ENCODE peak calls at places on chromosomes 3 and 15, in nine cellular contexts. One of them, this sample, is unnamed.

GRCh38 chr3:138047596-138048195 is 37.7 kb downstream of the CLDN18 start:
- DNase-seq in astrocyte: no peak
- DNase-seq in RWPE2: no peak
- DNase-seq in thoracic aorta: no peak
- DNase-seq in PC-3: no peak
- DNase-seq in fibroblast of pulmonary artery: no peak
- DNase-seq in skeletal muscle cell: no peak
- DNase-seq in lung: no peak
- DNase-seq in astrocyte of the spinal cord: no peak
- DNase-seq in this sample: no peak

GRCh38 chr3:196737655-196738054 is 2.0 kb upstream of the PAK2 start:
- DNase-seq in astrocyte: no peak
- DNase-seq in RWPE2: no peak
- DNase-seq in thoracic aorta: no peak
- DNase-seq in PC-3: no peak
- DNase-seq in fibroblast of pulmonary artery: no peak
- DNase-seq in skeletal muscle cell: no peak
- DNase-seq in lung: no peak
- DNase-seq in astrocyte of the spinal cord: no peak
- DNase-seq in this sample: no peak

GRCh38 chr3:69647710-69648109 is 91.6 kb upstream of the MITF start:
- DNase-seq in astrocyte: peak
- DNase-seq in RWPE2: no peak
- DNase-seq in thoracic aorta: no peak
- DNase-seq in PC-3: peak
- DNase-seq in fibroblast of pulmonary artery: peak
- DNase-seq in skeletal muscle cell: no peak
- DNase-seq in lung: no peak
- DNase-seq in astrocyte of the spinal cord: no peak
- DNase-seq in this sample: no peak

GRCh38 chr3:15964605-15965061 is 166.9 kb upstream of the ANKRD28 start:
- DNase-seq in astrocyte: peak
- DNase-seq in RWPE2: no peak
- DNase-seq in thoracic aorta: no peak
- DNase-seq in PC-3: peak
- DNase-seq in fibroblast of pulmonary artery: peak
- DNase-seq in skeletal muscle cell: no peak
- DNase-seq in lung: no peak
- DNase-seq in astrocyte of the spinal cord: peak
- DNase-seq in this sample: no peak

GRCh38 chr3:108099679-108100428 is 9.0 kb upstream of the CD47 start:
- DNase-seq in astrocyte: no peak
- DNase-seq in RWPE2: no peak
- DNase-seq in thoracic aorta: no peak
- DNase-seq in PC-3: no peak
- DNase-seq in fibroblast of pulmonary artery: no peak
- DNase-seq in skeletal muscle cell: no peak
- DNase-seq in lung: peak
- DNase-seq in astrocyte of the spinal cord: no peak
- DNase-seq in this sample: no peak

GRCh38 chr3:168424059-168424765 is 328.5 kb upstream of the GOLIM4 start:
- DNase-seq in astrocyte: peak
- DNase-seq in RWPE2: no peak
- DNase-seq in thoracic aorta: no peak
- DNase-seq in PC-3: peak
- DNase-seq in fibroblast of pulmonary artery: peak
- DNase-seq in skeletal muscle cell: no peak
- DNase-seq in lung: no peak
- DNase-seq in astrocyte of the spinal cord: peak
- DNase-seq in this sample: peak

GRCh38 chr3:12451960-12452359 is 32.3 kb upstream of the TSEN2 start:
- DNase-seq in astrocyte: no peak
- DNase-seq in RWPE2: no peak
- DNase-seq in thoracic aorta: no peak
- DNase-seq in PC-3: no peak
- DNase-seq in fibroblast of pulmonary artery: no peak
- DNase-seq in skeletal muscle cell: no peak
- DNase-seq in lung: no peak
- DNase-seq in astrocyte of the spinal cord: no peak
- DNase-seq in this sample: no peak

GRCh38 chr3:177057768-177058167 is 139.5 kb downstream of the TBL1XR1 start:
- DNase-seq in astrocyte: peak
- DNase-seq in RWPE2: no peak
- DNase-seq in thoracic aorta: no peak
- DNase-seq in PC-3: no peak
- DNase-seq in fibroblast of pulmonary artery: no peak
- DNase-seq in skeletal muscle cell: no peak
- DNase-seq in lung: no peak
- DNase-seq in astrocyte of the spinal cord: peak
- DNase-seq in this sample: no peak

GRCh38 chr3:153246805-153247204 is 84.8 kb downstream of the RAP2B start:
- DNase-seq in astrocyte: peak
- DNase-seq in RWPE2: no peak
- DNase-seq in thoracic aorta: no peak
- DNase-seq in PC-3: no peak
- DNase-seq in fibroblast of pulmonary artery: peak
- DNase-seq in skeletal muscle cell: peak
- DNase-seq in lung: no peak
- DNase-seq in astrocyte of the spinal cord: peak
- DNase-seq in this sample: peak

GRCh38 chr3:72887723-72888545 is at the start of gene GXYLT2:
- DNase-seq in astrocyte: peak
- DNase-seq in RWPE2: peak
- DNase-seq in thoracic aorta: peak
- DNase-seq in PC-3: peak
- DNase-seq in fibroblast of pulmonary artery: peak
- DNase-seq in skeletal muscle cell: no peak
- DNase-seq in lung: peak
- DNase-seq in astrocyte of the spinal cord: peak
- DNase-seq in this sample: no peak

GRCh38 chr3:123740391-123740822 is 143.7 kb downstream of the MYLK start:
- DNase-seq in astrocyte: no peak
- DNase-seq in RWPE2: no peak
- DNase-seq in thoracic aorta: no peak
- DNase-seq in PC-3: no peak
- DNase-seq in fibroblast of pulmonary artery: no peak
- DNase-seq in skeletal muscle cell: no peak
- DNase-seq in lung: no peak
- DNase-seq in astrocyte of the spinal cord: no peak
- DNase-seq in this sample: no peak

GRCh38 chr3:182385356-182385755 is 407.9 kb upstream of the ATP11B start:
- DNase-seq in astrocyte: no peak
- DNase-seq in RWPE2: no peak
- DNase-seq in thoracic aorta: no peak
- DNase-seq in PC-3: no peak
- DNase-seq in fibroblast of pulmonary artery: no peak
- DNase-seq in skeletal muscle cell: no peak
- DNase-seq in lung: no peak
- DNase-seq in astrocyte of the spinal cord: no peak
- DNase-seq in this sample: no peak

GRCh38 chr3:171339606-171340005 is 120.6 kb downstream of the TNIK start:
- DNase-seq in astrocyte: no peak
- DNase-seq in RWPE2: no peak
- DNase-seq in thoracic aorta: no peak
- DNase-seq in PC-3: no peak
- DNase-seq in fibroblast of pulmonary artery: no peak
- DNase-seq in skeletal muscle cell: no peak
- DNase-seq in lung: peak
- DNase-seq in astrocyte of the spinal cord: no peak
- DNase-seq in this sample: no peak

GRCh38 chr3:77149382-77149781 is 109.5 kb downstream of the ROBO2 start:
- DNase-seq in astrocyte: no peak
- DNase-seq in RWPE2: no peak
- DNase-seq in thoracic aorta: no peak
- DNase-seq in PC-3: no peak
- DNase-seq in fibroblast of pulmonary artery: no peak
- DNase-seq in skeletal muscle cell: no peak
- DNase-seq in lung: no peak
- DNase-seq in astrocyte of the spinal cord: no peak
- DNase-seq in this sample: no peak

GRCh38 chr3:77150759-77151158 is 110.9 kb downstream of the ROBO2 start:
- DNase-seq in astrocyte: no peak
- DNase-seq in RWPE2: no peak
- DNase-seq in thoracic aorta: no peak
- DNase-seq in PC-3: no peak
- DNase-seq in fibroblast of pulmonary artery: no peak
- DNase-seq in skeletal muscle cell: no peak
- DNase-seq in lung: no peak
- DNase-seq in astrocyte of the spinal cord: no peak
- DNase-seq in this sample: no peak

GRCh38 chr3:77142636-77143035 is 102.7 kb downstream of the ROBO2 start:
- DNase-seq in astrocyte: no peak
- DNase-seq in RWPE2: no peak
- DNase-seq in thoracic aorta: no peak
- DNase-seq in PC-3: no peak
- DNase-seq in fibroblast of pulmonary artery: no peak
- DNase-seq in skeletal muscle cell: no peak
- DNase-seq in lung: no peak
- DNase-seq in astrocyte of the spinal cord: no peak
- DNase-seq in this sample: no peak

GRCh38 chr3:77150028-77150427 is 110.1 kb downstream of the ROBO2 start:
- DNase-seq in astrocyte: no peak
- DNase-seq in RWPE2: no peak
- DNase-seq in thoracic aorta: no peak
- DNase-seq in PC-3: no peak
- DNase-seq in fibroblast of pulmonary artery: no peak
- DNase-seq in skeletal muscle cell: no peak
- DNase-seq in lung: no peak
- DNase-seq in astrocyte of the spinal cord: no peak
- DNase-seq in this sample: no peak

DNA sequence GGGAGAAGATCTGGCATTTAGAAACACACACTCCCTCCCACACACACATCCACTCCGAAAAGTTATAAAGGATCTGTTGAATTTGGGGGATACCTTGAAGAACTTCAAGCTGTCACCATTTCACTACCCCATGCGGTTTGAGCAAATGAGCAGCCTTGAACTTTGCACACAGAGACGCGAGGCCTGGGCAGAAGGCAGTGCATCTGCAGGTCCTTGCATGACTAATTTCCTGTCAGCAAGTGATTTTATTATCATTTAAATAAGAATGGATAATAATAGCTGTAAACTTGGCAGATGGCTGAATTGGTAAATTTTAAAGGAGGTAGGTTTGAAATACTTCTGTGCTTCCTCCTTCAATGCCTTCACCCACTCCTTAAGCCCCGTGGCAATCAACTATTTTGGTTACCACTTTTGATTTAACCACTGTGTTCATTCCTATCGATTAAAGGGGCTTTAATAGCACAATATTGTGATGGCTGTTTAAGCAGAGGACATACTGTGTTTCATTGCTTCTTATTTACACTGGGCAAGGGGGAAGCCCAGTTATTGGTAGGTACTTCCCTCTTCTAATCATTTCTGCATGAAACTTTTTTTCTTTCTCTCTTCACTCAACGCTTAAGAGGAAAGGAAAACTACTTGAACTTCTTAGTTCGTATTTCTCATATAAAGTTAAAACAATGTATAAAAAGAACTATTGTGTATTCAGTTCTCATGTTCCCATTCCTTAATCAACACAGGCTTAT is 108.1 kb downstream of the ROBO2 start:
- DNase-seq in astrocyte: peak
- DNase-seq in RWPE2: no peak
- DNase-seq in thoracic aorta: no peak
- DNase-seq in PC-3: no peak
- DNase-seq in fibroblast of pulmonary artery: peak
- DNase-seq in skeletal muscle cell: peak
- DNase-seq in lung: no peak
- DNase-seq in astrocyte of the spinal cord: peak
- DNase-seq in this sample: no peak
- H3K4me3 ChIP-seq in astrocyte: no peak
- H3K4me3 ChIP-seq in RWPE2: no peak
- H3K4me3 ChIP-seq in thoracic aorta: no peak
- H3K4me3 ChIP-seq in PC-3: no peak
- H3K4me3 ChIP-seq in fibroblast of pulmonary artery: no peak
- H3K4me3 ChIP-seq in skeletal muscle cell: no peak
- H3K4me3 ChIP-seq in lung: no peak
- H3K4me3 ChIP-seq in astrocyte of the spinal cord: no peak
- H3K4me3 ChIP-seq in this sample: no peak

GRCh38 chr15:84817461-84818081 is 415 bp downstream of the ALPK3 start:
- DNase-seq in astrocyte: no peak
- DNase-seq in RWPE2: no peak
- DNase-seq in thoracic aorta: no peak
- DNase-seq in PC-3: no peak
- DNase-seq in fibroblast of pulmonary artery: no peak
- DNase-seq in skeletal muscle cell: no peak
- DNase-seq in lung: no peak
- DNase-seq in astrocyte of the spinal cord: no peak
- DNase-seq in this sample: no peak
- H3K4me3 ChIP-seq in astrocyte: no peak
- H3K4me3 ChIP-seq in RWPE2: no peak
- H3K4me3 ChIP-seq in thoracic aorta: peak
- H3K4me3 ChIP-seq in PC-3: no peak
- H3K4me3 ChIP-seq in fibroblast of pulmonary artery: no peak
- H3K4me3 ChIP-seq in skeletal muscle cell: peak
- H3K4me3 ChIP-seq in lung: no peak
- H3K4me3 ChIP-seq in astrocyte of the spinal cord: peak
- H3K4me3 ChIP-seq in this sample: no peak

GRCh38 chr3:61617651-61618050 is 56.3 kb downstream of the PTPRG start:
- DNase-seq in astrocyte: no peak
- DNase-seq in RWPE2: no peak
- DNase-seq in thoracic aorta: no peak
- DNase-seq in PC-3: no peak
- DNase-seq in fibroblast of pulmonary artery: no peak
- DNase-seq in skeletal muscle cell: no peak
- DNase-seq in lung: no peak
- DNase-seq in astrocyte of the spinal cord: no peak
- DNase-seq in this sample: no peak
- H3K4me3 ChIP-seq in astrocyte: no peak
- H3K4me3 ChIP-seq in RWPE2: no peak
- H3K4me3 ChIP-seq in thoracic aorta: no peak
- H3K4me3 ChIP-seq in PC-3: no peak
- H3K4me3 ChIP-seq in fibroblast of pulmonary artery: no peak
- H3K4me3 ChIP-seq in skeletal muscle cell: no peak
- H3K4me3 ChIP-seq in lung: no peak
- H3K4me3 ChIP-seq in astrocyte of the spinal cord: no peak
- H3K4me3 ChIP-seq in this sample: no peak

DNA sequence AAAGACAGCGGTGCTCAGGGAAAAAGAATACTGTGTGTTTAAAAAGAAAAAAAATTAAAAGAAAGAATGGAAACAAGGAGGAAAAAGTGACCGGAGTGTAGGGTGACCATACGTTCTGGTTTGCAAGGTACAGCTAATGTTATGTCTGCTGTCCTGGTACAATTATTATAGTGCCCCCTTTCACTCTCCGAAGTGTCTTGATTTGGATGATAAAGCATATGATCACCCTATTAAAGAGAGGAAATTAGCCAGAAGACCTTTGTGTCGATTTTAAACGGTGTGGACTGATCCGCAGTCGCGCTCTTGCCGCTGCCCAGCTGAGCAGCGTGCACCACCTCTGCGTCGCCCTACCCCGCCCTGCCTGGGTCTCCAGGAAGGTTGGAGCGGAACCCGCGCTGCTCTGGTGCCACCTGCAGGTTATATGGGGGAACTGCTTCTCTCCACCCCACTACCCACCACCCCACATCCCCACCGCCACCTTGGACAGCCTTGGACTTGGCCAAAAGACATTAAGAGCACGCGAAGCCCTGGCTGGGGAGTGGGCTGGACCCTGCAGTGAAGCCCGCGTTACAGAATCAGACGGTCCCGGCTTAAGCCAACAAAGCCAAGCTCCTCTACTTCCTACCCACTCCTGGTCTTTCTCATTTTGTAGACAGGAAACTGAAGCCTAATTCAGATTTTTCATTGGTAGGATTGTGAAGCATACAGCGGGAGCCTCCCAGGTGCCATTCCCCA is 41.2 kb upstream of the UBE2Q2 start:
- DNase-seq in astrocyte: peak
- DNase-seq in RWPE2: peak
- DNase-seq in thoracic aorta: peak
- DNase-seq in PC-3: peak
- DNase-seq in fibroblast of pulmonary artery: peak
- DNase-seq in skeletal muscle cell: no peak
- DNase-seq in lung: peak
- DNase-seq in astrocyte of the spinal cord: peak
- DNase-seq in this sample: no peak
- H3K4me3 ChIP-seq in astrocyte: peak
- H3K4me3 ChIP-seq in RWPE2: peak
- H3K4me3 ChIP-seq in thoracic aorta: peak
- H3K4me3 ChIP-seq in PC-3: peak
- H3K4me3 ChIP-seq in fibroblast of pulmonary artery: peak
- H3K4me3 ChIP-seq in skeletal muscle cell: peak
- H3K4me3 ChIP-seq in lung: no peak
- H3K4me3 ChIP-seq in astrocyte of the spinal cord: peak
- H3K4me3 ChIP-seq in this sample: peak

This sample was measured in AG04449.